ENCODE peak calls at places on chromosomes 16 and 17, in seven cellular contexts. X is cardiac muscle cell, Q is tibial artery, U is BJ, L is vagina, C is GM23338, S is cardiac fibroblast. N is an unnamed sample.

GRCh38 chr16:2019500-2019899 is at the start of gene NPW:
- DNase-seq in X (no peak), Q (no peak), U (no peak), L (no peak), C (peak), S (no peak), N (no peak)

GRCh38 chr16:8649829-8650554 is 24.4 kb upstream of the ABAT start:
- DNase-seq in X (no peak), Q (no peak), U (no peak), L (no peak), C (no peak), S (peak), N (no peak)

GRCh38 chr16:5580772-5581171 is 483.2 kb upstream of the EEF2KMT start:
- DNase-seq in X (no peak), Q (no peak), U (no peak), L (no peak), C (no peak), S (no peak), N (no peak)

GRCh38 chr16:89155184-89155679 is 16.3 kb upstream of the CDH15 start:
- DNase-seq in X (peak), Q (peak), U (peak), L (no peak), C (no peak), S (peak), N (peak)

GRCh38 chr16:2979669-2980226 is 498 bp downstream of the PKMYT1 start:
- DNase-seq in X (no peak), Q (no peak), U (no peak), L (no peak), C (peak), S (no peak), N (no peak)

GRCh38 chr17:79980246-79981043 is 55.2 kb downstream of the TBC1D16 start:
- DNase-seq in X (no peak), Q (no peak), U (no peak), L (no peak), C (no peak), S (no peak), N (no peak)

GRCh38 chr16:1778200-1779179 is 3.9 kb downstream of the SPSB3 start:
- DNase-seq in X (no peak), Q (no peak), U (no peak), L (no peak), C (no peak), S (no peak), N (no peak)

GRCh38 chr16:7867831-7868230 is 535.2 kb downstream of the RBFOX1 start:
- DNase-seq in X (no peak), Q (no peak), U (no peak), L (no peak), C (no peak), S (no peak), N (no peak)

GRCh38 chr16:8729779-8730334 is 55.4 kb downstream of the ABAT start:
- DNase-seq in X (no peak), Q (no peak), U (no peak), L (no peak), C (no peak), S (no peak), N (no peak)

GRCh38 chr16:88686439-88687253 is at the start of gene SNAI3:
- DNase-seq in X (peak), Q (peak), U (no peak), L (no peak), C (peak), S (peak), N (peak)

GRCh38 chr17:20263595-20263994 is 203.7 kb downstream of the LGALS9B start:
- DNase-seq in X (peak), Q (no peak), U (peak), L (no peak), C (peak), S (peak), N (peak)

GRCh38 chr16:55051571-55051970 is 120.9 kb downstream of the IRX5 start:
- DNase-seq in X (no peak), Q (no peak), U (no peak), L (no peak), C (no peak), S (no peak), N (no peak)

GRCh38 chr16:50956637-50957036 is 194.4 kb downstream of the SALL1 start:
- DNase-seq in X (no peak), Q (no peak), U (no peak), L (no peak), C (no peak), S (no peak), N (no peak)

GRCh38 chr16:56617212-56618085 is 8.1 kb upstream of the MT1E start:
- DNase-seq in X (peak), Q (peak), U (no peak), L (no peak), C (peak), S (peak), N (peak)

GRCh38 chr16:66095676-66096075 is 270.8 kb upstream of the CDH5 start:
- DNase-seq in X (no peak), Q (no peak), U (no peak), L (no peak), C (peak), S (peak), N (no peak)

GRCh38 chr16:85387171-85387507 is 226.0 kb upstream of the GSE1 start:
- DNase-seq in X (no peak), Q (peak), U (no peak), L (no peak), C (no peak), S (no peak), N (no peak)

GRCh38 chr16:68737046-68737729 is at the start of gene CDH1:
- DNase-seq in X (no peak), Q (no peak), U (no peak), L (no peak), C (peak), S (no peak), N (no peak)

GRCh38 chr17:72982680-72983079 is 109.8 kb downstream of the SLC39A11 start:
- DNase-seq in X (no peak), Q (no peak), U (no peak), L (no peak), C (no peak), S (no peak), N (no peak)

GRCh38 chr16:50079741-50080140 is 14.0 kb downstream of the HEATR3 start:
- DNase-seq in X (no peak), Q (no peak), U (no peak), L (no peak), C (no peak), S (peak), N (no peak)

GRCh38 chr17:45155483-45155882 is 6.2 kb upstream of the HEXIM2 start:
- DNase-seq in X (no peak), Q (no peak), U (no peak), L (no peak), C (no peak), S (no peak), N (no peak)

GRCh38 chr16:14322186-14322585 is 251.1 kb downstream of the MRTFB start:
- DNase-seq in X (no peak), Q (no peak), U (no peak), L (no peak), C (no peak), S (no peak), N (no peak)

GRCh38 chr16:30031477-30031918 is 427 bp upstream of the TLCD3B start:
- DNase-seq in X (no peak), Q (no peak), U (no peak), L (no peak), C (no peak), S (no peak), N (no peak)

GRCh38 chr17:45061606-45062205 is 589 bp downstream of the NMT1 start:
- DNase-seq in X (no peak), Q (no peak), U (peak), L (no peak), C (no peak), S (no peak), N (no peak)

GRCh38 chr16:47940466-47940865 is 215.3 kb downstream of the ABCC12 start:
- DNase-seq in X (no peak), Q (no peak), U (no peak), L (no peak), C (no peak), S (no peak), N (no peak)

GRCh38 chr16:84505249-84506156 is 1.0 kb upstream of the MEAK7 start:
- DNase-seq in X (no peak), Q (no peak), U (no peak), L (no peak), C (no peak), S (no peak), N (no peak)

GRCh38 chr17:29179232-29180036 is 764 bp downstream of the MYO18A start:
- DNase-seq in X (no peak), Q (no peak), U (no peak), L (no peak), C (peak), S (no peak), N (no peak)

GRCh38 chr16:15493416-15494181 is 59.2 kb downstream of the BMERB1 start:
- DNase-seq in X (no peak), Q (no peak), U (peak), L (no peak), C (no peak), S (peak), N (peak)

GRCh38 chr17:40554646-40555295 is 10.5 kb downstream of the CCR7 start:
- DNase-seq in X (no peak), Q (no peak), U (no peak), L (peak), C (no peak), S (no peak), N (no peak)

GRCh38 chr17:36686123-36686669 is 84.8 kb downstream of the MRM1 start:
- DNase-seq in X (no peak), Q (no peak), U (no peak), L (no peak), C (no peak), S (no peak), N (no peak)

GRCh38 chr16:4414187-4414909 is 2.0 kb downstream of the CORO7 start:
- DNase-seq in X (no peak), Q (no peak), U (no peak), L (no peak), C (no peak), S (no peak), N (no peak)

GRCh38 chr17:31517524-31517923 is 126.0 kb downstream of the RAB11FIP4 start:
- DNase-seq in X (no peak), Q (no peak), U (no peak), L (no peak), C (peak), S (no peak), N (no peak)

GRCh38 chr16:31367875-31368274 is 12.9 kb downstream of the ITGAX start:
- DNase-seq in X (no peak), Q (no peak), U (no peak), L (no peak), C (no peak), S (no peak), N (no peak)

DNA sequence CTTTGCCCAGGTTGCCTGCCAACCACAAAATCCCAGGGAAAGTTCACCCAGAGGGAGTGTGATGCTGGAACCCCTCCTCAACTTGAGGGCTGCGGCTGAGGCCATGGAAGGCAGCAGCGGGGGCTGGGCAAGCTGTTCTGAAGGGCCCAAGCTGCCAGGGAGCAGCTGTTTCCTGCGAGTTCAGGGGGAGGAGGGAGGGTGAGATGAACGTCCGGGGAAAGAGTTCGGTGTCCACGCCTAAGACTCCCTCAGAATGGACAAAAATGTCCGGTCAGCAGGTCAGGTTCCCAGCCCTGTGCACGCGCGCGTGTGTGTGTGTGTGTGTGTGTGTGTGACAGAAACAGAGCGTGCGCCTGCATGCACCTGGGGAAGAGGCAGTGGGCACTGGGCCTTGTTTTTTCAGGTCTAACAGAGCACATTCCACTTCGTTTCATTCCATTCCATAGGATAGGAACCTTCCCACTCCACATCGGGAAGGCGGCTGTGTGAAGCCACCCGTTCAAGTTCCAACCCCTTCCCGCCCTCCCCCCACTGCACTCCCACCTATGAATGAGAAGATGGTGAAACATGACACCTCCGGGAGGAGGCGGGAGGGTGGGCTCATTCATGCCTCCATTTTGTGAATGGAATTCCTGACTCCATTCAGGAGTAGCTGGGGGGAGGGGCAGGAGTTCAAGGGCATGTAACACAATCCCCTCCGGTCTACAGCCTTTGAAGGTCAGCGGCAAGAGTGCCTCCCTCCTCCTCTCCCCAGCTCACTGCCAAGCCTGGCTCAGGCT is 15.6 kb downstream of the ETV4 start:
- DNase-seq in X (peak), Q (peak), U (no peak), L (no peak), C (peak), S (peak), N (peak)
- H3K4me3 ChIP-seq in X (no peak), Q (no peak), U (no peak), L (no peak), C (peak), S (peak), N (peak)

DNA sequence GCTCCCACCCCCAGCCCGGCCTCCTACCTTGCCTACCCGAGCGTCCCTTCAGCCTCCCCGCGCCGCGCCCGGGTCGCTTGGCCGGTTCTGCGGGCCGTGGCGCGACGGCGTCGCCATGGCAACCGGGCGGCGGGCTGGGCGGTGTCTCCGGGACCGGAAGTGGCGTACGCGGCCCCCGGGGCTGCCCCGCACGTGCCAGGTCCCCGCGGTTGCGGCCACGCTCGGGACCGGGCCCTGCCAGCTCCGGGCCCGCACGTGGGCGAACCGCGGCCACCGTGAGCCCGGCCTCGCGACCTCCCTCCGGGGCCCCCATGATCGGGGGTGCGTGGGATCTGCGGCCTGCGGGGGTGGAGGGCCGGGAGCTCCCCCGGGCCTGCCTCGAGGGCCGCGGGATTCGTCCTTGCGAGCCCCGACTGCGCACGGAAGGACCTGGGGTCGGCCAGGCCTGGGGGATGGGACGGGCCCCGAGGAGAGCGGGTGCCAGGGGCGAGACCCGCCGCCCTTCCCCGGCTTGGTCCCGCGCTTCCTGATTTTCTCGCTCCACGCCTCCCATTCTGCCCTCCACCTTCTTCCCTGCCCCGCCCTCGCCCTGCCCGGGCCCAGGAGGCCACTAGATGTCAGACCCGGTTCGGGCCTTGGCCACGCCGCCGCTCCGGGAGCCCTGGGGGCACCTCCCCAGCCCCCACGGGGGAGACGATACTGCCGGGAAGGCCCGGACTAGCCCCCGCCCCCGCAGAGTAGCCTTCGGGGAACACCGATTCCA is at the start of gene CYB561:
- DNase-seq in X (peak), Q (peak), U (no peak), L (no peak), C (peak), S (no peak), N (peak)
- TF ChIP-seq CTCF in X (peak), Q (no peak), U (peak), L (no peak), C (peak), S (no peak), N (no peak)

DNA sequence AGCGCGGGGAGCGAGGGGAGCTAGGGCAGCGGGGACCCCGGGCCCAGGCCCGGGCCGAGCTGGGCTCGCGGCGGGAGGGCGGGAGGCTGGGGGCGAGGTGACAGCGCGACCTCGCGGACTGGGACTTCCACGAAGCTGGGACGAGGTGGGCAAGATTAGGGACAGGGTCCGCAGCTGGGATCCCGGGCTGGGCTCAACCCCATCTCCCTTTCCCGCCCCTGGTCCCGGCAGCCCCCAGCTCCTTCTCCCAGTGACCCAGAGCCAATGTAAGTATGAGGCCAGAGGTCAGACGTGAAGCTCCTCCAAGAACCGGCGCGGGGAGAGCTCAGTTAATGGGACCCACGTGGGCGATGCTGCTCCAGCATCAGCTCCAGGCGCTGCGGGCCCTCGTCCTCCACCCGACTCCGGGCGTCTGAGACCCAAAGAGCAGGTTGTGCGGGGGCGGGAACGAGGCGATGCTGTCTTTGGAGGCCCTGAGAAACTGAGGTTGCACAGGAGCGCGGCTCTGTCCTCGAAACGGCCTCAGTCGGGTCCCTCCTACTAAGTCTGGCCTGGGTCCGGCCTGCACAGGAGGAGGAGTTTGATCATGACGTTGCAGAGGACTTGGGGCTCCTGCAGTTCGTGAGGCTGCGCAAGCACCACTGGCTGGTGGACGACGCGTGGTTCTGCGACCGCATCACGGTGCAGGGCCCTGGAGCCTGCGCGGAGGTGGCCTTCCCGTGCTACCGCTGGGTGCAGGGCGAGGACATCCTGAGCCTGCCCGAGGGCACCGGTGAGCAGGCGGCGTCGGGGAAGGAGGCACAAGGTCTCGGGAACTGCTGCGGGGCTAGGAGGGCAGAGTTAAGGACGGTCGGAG is 635 bp downstream of the ALOX12 start:
- DNase-seq in X (no peak), Q (no peak), U (no peak), L (no peak), C (peak), S (no peak), N (no peak)
- H3K4me3 ChIP-seq in X (peak), Q (peak), U (no peak), L (peak), C (peak), S (no peak), N (no peak)

DNA sequence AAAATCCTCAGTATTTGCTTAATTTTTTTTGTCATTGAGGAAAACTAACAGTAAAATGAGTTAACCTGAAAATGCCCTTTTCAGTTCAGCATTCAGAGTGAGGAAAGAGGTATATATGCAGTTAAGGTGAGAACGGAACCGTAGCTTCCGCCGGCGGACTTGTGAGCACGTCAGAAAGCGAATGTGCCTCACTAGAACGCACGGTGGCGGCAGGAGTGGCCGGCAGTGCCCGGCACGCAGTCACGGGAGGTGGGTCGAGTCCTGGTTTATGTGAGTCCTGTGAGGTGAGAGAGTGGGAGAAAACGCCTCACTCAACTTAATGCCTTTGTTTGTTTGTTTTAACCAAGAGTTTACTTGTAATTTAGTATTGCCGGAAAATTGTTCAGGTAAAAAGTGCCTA is 6.1 kb downstream of the SEC14L1 start:
- DNase-seq in X (no peak), Q (no peak), U (no peak), L (no peak), C (peak), S (no peak), N (no peak)
- TF ChIP-seq CTCF in X (no peak), Q (no peak), U (no peak), L (no peak), C (no peak), S (no peak), N (no peak)

DNA sequence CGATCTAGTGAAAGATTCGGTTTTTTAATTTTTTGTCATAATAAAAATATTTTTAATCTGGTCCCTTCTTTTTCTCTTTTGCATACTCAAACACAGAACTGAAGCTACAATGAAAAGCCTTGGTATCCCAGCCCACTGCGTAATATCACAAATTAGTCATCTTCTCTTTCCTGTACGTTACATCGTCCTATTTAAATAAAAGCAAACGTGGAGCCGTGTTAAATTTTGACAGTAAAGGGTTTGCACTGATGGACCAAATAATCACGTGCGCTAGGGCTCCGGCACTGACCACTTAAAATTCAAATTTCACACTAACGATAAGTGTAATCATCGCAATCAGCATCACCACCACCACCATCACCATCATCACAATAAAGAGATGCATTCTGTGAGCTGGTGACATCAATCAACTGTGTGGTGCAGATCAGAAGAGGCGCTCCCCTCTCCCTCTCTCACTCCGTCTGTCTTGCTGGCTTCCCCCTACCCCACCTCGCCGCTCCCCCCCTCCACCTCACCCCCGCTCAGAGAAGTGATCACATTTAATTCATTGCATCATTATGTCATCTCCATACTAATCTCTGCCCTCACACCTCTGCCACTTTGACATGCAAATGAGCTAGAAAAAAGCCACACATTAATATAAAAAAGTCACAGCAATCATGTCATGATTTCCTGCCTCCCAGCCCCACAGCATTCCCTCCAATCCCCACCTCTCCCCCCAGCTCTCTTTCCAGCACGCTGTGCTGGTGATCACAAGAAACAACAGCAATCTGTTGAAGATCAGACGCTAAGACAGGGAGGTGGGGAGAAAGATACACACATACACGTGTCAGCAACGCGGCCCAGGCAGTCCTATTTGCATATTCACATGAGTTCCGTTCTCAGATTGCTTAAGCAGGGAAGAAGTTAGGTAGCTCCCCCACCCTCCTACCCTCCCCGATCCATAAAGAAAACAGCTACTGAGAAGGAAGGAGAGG is 405.8 kb upstream of the PSMD7 start:
- DNase-seq in X (peak), Q (no peak), U (no peak), L (no peak), C (peak), S (peak), N (peak)
- H3K4me3 ChIP-seq in X (peak), Q (peak), U (no peak), L (no peak), C (peak), S (no peak), N (no peak)

N was measured in fibroblast of pulmonary artery.